ENCODE peak calls at places on chromosomes 1 and 21, in seven cellular contexts. D is AG08396; W is endothelial cell; A is foreskin fibroblast; R is caudate nucleus; L is NCI-H345; V is stimulated activated CD4-positive, alpha-beta T cell treated with anti-CD3 and anti-CD28 coated beads, Interleukin-1b, Interleukin-23, amount 100 ng/mL, for 4 hours. M is an unnamed sample.

GRCh38 chr1:23904748-23905357 is 8.3 kb downstream of the CNR2 start:
- DNase-seq in A (no peak), R (no peak), W (no peak), L (no peak), D (no peak), V (no peak), M (no peak)

GRCh38 chr1:161085165-161085564 is 4.2 kb downstream of the NECTIN4 start:
- DNase-seq in L (no peak), R (no peak), D (no peak), W (no peak), V (no peak), A (no peak), M (no peak)

GRCh38 chr1:30315185-30315960 is 408.0 kb downstream of the MATN1 start:
- DNase-seq in V (no peak), W (no peak), L (no peak), A (no peak), D (no peak), R (no peak), M (no peak)

GRCh38 chr1:185610954-185611353 is 123.2 kb upstream of the HMCN1 start:
- DNase-seq in D (no peak), W (no peak), A (no peak), L (no peak), V (no peak), R (no peak), M (no peak)

GRCh38 chr1:164617607-164618564 is 58.9 kb downstream of the PBX1 start:
- DNase-seq in W (peak; percentile 48), L (peak; percentile 39), R (no peak), D (peak; percentile 32), V (no peak), A (no peak), M (no peak)

GRCh38 chr1:42340093-42340492 is 5.1 kb upstream of the FOXJ3 start:
- DNase-seq in L (peak; percentile 99), A (peak; percentile 21), W (no peak), D (no peak), R (no peak), V (no peak), M (no peak)

GRCh38 chr1:107949467-107950253 is 15.3 kb downstream of the VAV3 start:
- DNase-seq in A (no peak), R (no peak), W (no peak), L (no peak), D (no peak), V (no peak), M (no peak)

GRCh38 chr21:42836767-42837301 is 42.5 kb downstream of the WDR4 start:
- DNase-seq in L (no peak), A (no peak), V (no peak), D (peak; percentile 11), W (no peak), R (no peak), M (no peak)

GRCh38 chr1:152347116-152347728 is 12.6 kb downstream of the FLG2 start:
- DNase-seq in V (peak; percentile 57), W (peak; percentile 73), R (no peak), L (peak; percentile 56), D (peak; percentile 22), A (peak; percentile 12), M (no peak)

GRCh38 chr1:221435510-221435909 is 306.4 kb downstream of the DUSP10 start:
- DNase-seq in L (peak; percentile 41), D (no peak), V (no peak), R (no peak), A (peak; percentile 45), W (no peak), M (no peak)

GRCh38 chr1:220457982-220458381 is 70.0 kb upstream of the MARK1 start:
- DNase-seq in V (no peak), A (no peak), L (no peak), W (no peak), D (no peak), R (no peak), M (no peak)

M was measured in activated T-helper 9 cell treated with anti-CD3 and anti-CD28 coated beads, Interleukin-2, amount 50 U/mL, for 16 hours.